ENCODE peak calls at places on chromosomes 2 and 18, in ten cellular contexts. One of them, this sample, is unnamed.

GRCh38 chr2:102449370-102449974 is 23.6 kb upstream of the SLC9A4 start:
- DNase-seq in CD8-positive, alpha-beta T cell: peak; percentile 57
- DNase-seq in sigmoid colon: no peak
- DNase-seq in body of pancreas: peak; percentile 22
- DNase-seq in transverse colon: peak; percentile 30
- DNase-seq in heart left ventricle: no peak
- DNase-seq in neuronal stem cell: no peak
- DNase-seq in prostate gland: peak; percentile 24
- DNase-seq in fibroblast of lung: peak; percentile 25
- DNase-seq in uterus: no peak
- DNase-seq in this sample: peak; percentile 16

GRCh38 chr2:68716539-68716938 is 18.1 kb upstream of the ARHGAP25 start:
- DNase-seq in CD8-positive, alpha-beta T cell: no peak
- DNase-seq in sigmoid colon: no peak
- DNase-seq in body of pancreas: no peak
- DNase-seq in transverse colon: no peak
- DNase-seq in heart left ventricle: no peak
- DNase-seq in neuronal stem cell: no peak
- DNase-seq in prostate gland: no peak
- DNase-seq in fibroblast of lung: no peak
- DNase-seq in uterus: no peak
- DNase-seq in this sample: no peak

GRCh38 chr2:12813166-12813565 is 96.4 kb downstream of the TRIB2 start:
- DNase-seq in CD8-positive, alpha-beta T cell: no peak
- DNase-seq in sigmoid colon: no peak
- DNase-seq in body of pancreas: no peak
- DNase-seq in transverse colon: no peak
- DNase-seq in heart left ventricle: no peak
- DNase-seq in neuronal stem cell: no peak
- DNase-seq in prostate gland: no peak
- DNase-seq in fibroblast of lung: peak; percentile 12
- DNase-seq in uterus: no peak
- DNase-seq in this sample: no peak

GRCh38 chr2:68751397-68752339 is 17.1 kb downstream of the ARHGAP25 start:
- DNase-seq in CD8-positive, alpha-beta T cell: peak; percentile 90
- DNase-seq in sigmoid colon: peak; percentile 92
- DNase-seq in body of pancreas: peak; percentile 92
- DNase-seq in transverse colon: peak; percentile 95
- DNase-seq in heart left ventricle: peak; percentile 89
- DNase-seq in neuronal stem cell: peak; percentile 79
- DNase-seq in prostate gland: peak; percentile 89
- DNase-seq in fibroblast of lung: peak; percentile 78
- DNase-seq in uterus: peak; percentile 89
- DNase-seq in this sample: peak; percentile 84

GRCh38 chr2:26438526-26438925 is 36.8 kb downstream of the DRC1 start:
- DNase-seq in CD8-positive, alpha-beta T cell: no peak
- DNase-seq in sigmoid colon: no peak
- DNase-seq in body of pancreas: no peak
- DNase-seq in transverse colon: no peak
- DNase-seq in heart left ventricle: no peak
- DNase-seq in neuronal stem cell: no peak
- DNase-seq in prostate gland: no peak
- DNase-seq in fibroblast of lung: peak; percentile 69
- DNase-seq in uterus: no peak
- DNase-seq in this sample: no peak

GRCh38 chr2:15159751-15160177 is 401.4 kb downstream of the NBAS start:
- DNase-seq in CD8-positive, alpha-beta T cell: no peak
- DNase-seq in sigmoid colon: no peak
- DNase-seq in body of pancreas: no peak
- DNase-seq in transverse colon: no peak
- DNase-seq in heart left ventricle: no peak
- DNase-seq in neuronal stem cell: no peak
- DNase-seq in prostate gland: no peak
- DNase-seq in fibroblast of lung: peak; percentile 63
- DNase-seq in uterus: no peak
- DNase-seq in this sample: no peak

GRCh38 chr2:16665746-16666452 is at the start of gene CYRIA:
- DNase-seq in CD8-positive, alpha-beta T cell: peak; percentile 34
- DNase-seq in sigmoid colon: peak; percentile 81
- DNase-seq in body of pancreas: peak; percentile 60
- DNase-seq in transverse colon: peak; percentile 77
- DNase-seq in heart left ventricle: peak; percentile 58
- DNase-seq in neuronal stem cell: peak; percentile 46
- DNase-seq in prostate gland: peak; percentile 59
- DNase-seq in fibroblast of lung: peak; percentile 36
- DNase-seq in uterus: peak; percentile 51
- DNase-seq in this sample: peak; percentile 42

GRCh38 chr2:24731040-24731439 is 62.2 kb downstream of the PTRHD1 start:
- DNase-seq in CD8-positive, alpha-beta T cell: no peak
- DNase-seq in sigmoid colon: no peak
- DNase-seq in body of pancreas: no peak
- DNase-seq in transverse colon: no peak
- DNase-seq in heart left ventricle: no peak
- DNase-seq in neuronal stem cell: no peak
- DNase-seq in prostate gland: no peak
- DNase-seq in fibroblast of lung: no peak
- DNase-seq in uterus: no peak
- DNase-seq in this sample: no peak

GRCh38 chr2:232323328-232323650 is 55.3 kb upstream of the ALPP start:
- DNase-seq in CD8-positive, alpha-beta T cell: no peak
- DNase-seq in sigmoid colon: peak; percentile 42
- DNase-seq in body of pancreas: no peak
- DNase-seq in transverse colon: no peak
- DNase-seq in heart left ventricle: no peak
- DNase-seq in neuronal stem cell: no peak
- DNase-seq in prostate gland: no peak
- DNase-seq in fibroblast of lung: no peak
- DNase-seq in uterus: no peak
- DNase-seq in this sample: no peak

GRCh38 chr2:237130562-237131421 is 45.1 kb downstream of the COPS8 start:
- DNase-seq in CD8-positive, alpha-beta T cell: no peak
- DNase-seq in sigmoid colon: no peak
- DNase-seq in body of pancreas: no peak
- DNase-seq in transverse colon: no peak
- DNase-seq in heart left ventricle: no peak
- DNase-seq in neuronal stem cell: no peak
- DNase-seq in prostate gland: no peak
- DNase-seq in fibroblast of lung: no peak
- DNase-seq in uterus: no peak
- DNase-seq in this sample: no peak

GRCh38 chr2:221780281-221780688 is 208.2 kb upstream of the EPHA4 start:
- DNase-seq in CD8-positive, alpha-beta T cell: no peak
- DNase-seq in sigmoid colon: no peak
- DNase-seq in body of pancreas: no peak
- DNase-seq in transverse colon: no peak
- DNase-seq in heart left ventricle: no peak
- DNase-seq in neuronal stem cell: peak; percentile 26
- DNase-seq in prostate gland: no peak
- DNase-seq in fibroblast of lung: peak; percentile 84
- DNase-seq in uterus: no peak
- DNase-seq in this sample: no peak

GRCh38 chr2:170465241-170465640 is 249.9 kb upstream of the SP5 start:
- DNase-seq in CD8-positive, alpha-beta T cell: no peak
- DNase-seq in sigmoid colon: no peak
- DNase-seq in body of pancreas: no peak
- DNase-seq in transverse colon: no peak
- DNase-seq in heart left ventricle: no peak
- DNase-seq in neuronal stem cell: no peak
- DNase-seq in prostate gland: no peak
- DNase-seq in fibroblast of lung: peak; percentile 2
- DNase-seq in uterus: no peak
- DNase-seq in this sample: no peak

GRCh38 chr18:79488311-79489047 is 92.7 kb downstream of the NFATC1 start:
- DNase-seq in CD8-positive, alpha-beta T cell: no peak
- DNase-seq in sigmoid colon: no peak
- DNase-seq in body of pancreas: no peak
- DNase-seq in transverse colon: no peak
- DNase-seq in heart left ventricle: peak; percentile 19
- DNase-seq in neuronal stem cell: no peak
- DNase-seq in prostate gland: no peak
- DNase-seq in fibroblast of lung: no peak
- DNase-seq in uterus: no peak
- DNase-seq in this sample: no peak
- H3K4me3 ChIP-seq in CD8-positive, alpha-beta T cell: no peak overlapping the region
- H3K4me3 ChIP-seq in sigmoid colon: no peak overlapping the region
- H3K4me3 ChIP-seq in body of pancreas: no peak overlapping the region
- H3K4me3 ChIP-seq in transverse colon: no peak overlapping the region
- H3K4me3 ChIP-seq in heart left ventricle: no peak overlapping the region
- H3K4me3 ChIP-seq in neuronal stem cell: no peak overlapping the region
- H3K4me3 ChIP-seq in prostate gland: no peak overlapping the region
- H3K4me3 ChIP-seq in fibroblast of lung: no peak overlapping the region
- H3K4me3 ChIP-seq in uterus: no peak overlapping the region
- H3K4me3 ChIP-seq in this sample: no peak overlapping the region

DNA sequence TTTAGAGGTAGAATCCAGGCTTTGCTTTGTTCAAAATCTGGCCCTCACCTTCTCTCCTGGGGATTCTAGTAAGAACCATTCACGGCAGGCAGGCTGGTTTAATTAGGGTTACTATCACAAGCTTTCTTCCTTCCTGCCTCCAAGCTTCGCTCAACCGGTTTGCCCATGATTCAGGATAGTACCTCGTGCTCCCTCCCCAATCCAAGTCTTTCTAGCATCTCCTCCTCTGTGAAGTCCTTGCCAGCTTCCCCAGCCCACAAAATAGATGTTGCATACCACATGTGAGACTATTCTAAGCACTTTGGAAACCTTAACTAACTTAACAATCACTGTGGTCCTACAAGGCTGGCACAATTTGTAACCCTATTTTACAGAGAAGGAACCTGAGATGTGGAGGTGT is 135.1 kb downstream of the SOCS6 start:
- DNase-seq in CD8-positive, alpha-beta T cell: no peak
- DNase-seq in sigmoid colon: no peak
- DNase-seq in body of pancreas: no peak
- DNase-seq in transverse colon: peak; percentile 26
- DNase-seq in heart left ventricle: no peak
- DNase-seq in neuronal stem cell: no peak
- DNase-seq in prostate gland: peak; percentile 63
- DNase-seq in fibroblast of lung: peak; percentile 71
- DNase-seq in uterus: no peak
- DNase-seq in this sample: no peak
- H3K4me1 ChIP-seq in CD8-positive, alpha-beta T cell: no peaks in the 10 kb centered on the region
- H3K4me1 ChIP-seq in sigmoid colon: no peaks in the 10 kb centered on the region
- H3K4me1 ChIP-seq in body of pancreas: no peaks in the 10 kb centered on the region
- H3K4me1 ChIP-seq in transverse colon: peaks cover 23% of the 10 kb centered on the region
- H3K4me1 ChIP-seq in heart left ventricle: peaks cover 5% of the 10 kb centered on the region
- H3K4me1 ChIP-seq in neuronal stem cell: no peaks in the 10 kb centered on the region
- H3K4me1 ChIP-seq in prostate gland: no peaks in the 10 kb centered on the region
- H3K4me1 ChIP-seq in fibroblast of lung: peaks cover 24% of the 10 kb centered on the region
- H3K4me1 ChIP-seq in uterus: no peaks in the 10 kb centered on the region
- H3K4me1 ChIP-seq in this sample: no peaks in the 10 kb centered on the region

GRCh38 chr2:22855761-22856184 is 529.2 kb upstream of the KLHL29 start:
- DNase-seq in CD8-positive, alpha-beta T cell: no peak
- DNase-seq in sigmoid colon: no peak
- DNase-seq in body of pancreas: no peak
- DNase-seq in transverse colon: no peak
- DNase-seq in heart left ventricle: no peak
- DNase-seq in neuronal stem cell: no peak
- DNase-seq in prostate gland: no peak
- DNase-seq in fibroblast of lung: no peak
- DNase-seq in uterus: no peak
- DNase-seq in this sample: no peak

GRCh38 chr2:22850310-22850709 is 534.7 kb upstream of the KLHL29 start:
- DNase-seq in CD8-positive, alpha-beta T cell: no peak
- DNase-seq in sigmoid colon: no peak
- DNase-seq in body of pancreas: no peak
- DNase-seq in transverse colon: no peak
- DNase-seq in heart left ventricle: no peak
- DNase-seq in neuronal stem cell: no peak
- DNase-seq in prostate gland: no peak
- DNase-seq in fibroblast of lung: no peak
- DNase-seq in uterus: no peak
- DNase-seq in this sample: no peak

GRCh38 chr2:22855081-22855480 is 529.9 kb upstream of the KLHL29 start:
- DNase-seq in CD8-positive, alpha-beta T cell: no peak
- DNase-seq in sigmoid colon: no peak
- DNase-seq in body of pancreas: no peak
- DNase-seq in transverse colon: no peak
- DNase-seq in heart left ventricle: no peak
- DNase-seq in neuronal stem cell: no peak
- DNase-seq in prostate gland: no peak
- DNase-seq in fibroblast of lung: no peak
- DNase-seq in uterus: no peak
- DNase-seq in this sample: no peak

DNA sequence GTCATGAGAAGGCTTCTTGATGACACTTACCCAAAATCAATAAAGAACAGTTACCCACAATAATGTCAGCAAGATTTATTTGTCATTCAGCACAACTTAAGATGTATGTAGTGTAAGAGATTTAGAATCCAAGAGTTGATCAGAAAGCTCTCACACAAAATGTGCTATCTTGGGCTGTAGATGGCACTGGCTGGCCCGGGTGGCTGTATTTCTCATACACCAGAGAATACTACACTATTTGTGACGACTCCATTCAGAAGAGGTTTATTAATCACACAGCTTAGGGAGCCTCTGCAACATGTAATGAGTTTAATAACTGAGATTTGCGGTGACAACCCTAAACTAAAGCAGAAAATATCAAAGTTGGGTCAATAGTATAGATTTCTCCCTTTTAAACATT is 530.4 kb upstream of the KLHL29 start:
- DNase-seq in CD8-positive, alpha-beta T cell: no peak
- DNase-seq in sigmoid colon: no peak
- DNase-seq in body of pancreas: no peak
- DNase-seq in transverse colon: no peak
- DNase-seq in heart left ventricle: no peak
- DNase-seq in neuronal stem cell: no peak
- DNase-seq in prostate gland: no peak
- DNase-seq in fibroblast of lung: no peak
- DNase-seq in uterus: no peak
- DNase-seq in this sample: no peak
- H3K27ac ChIP-seq in CD8-positive, alpha-beta T cell: no peak overlapping the region
- H3K27ac ChIP-seq in sigmoid colon: no peak overlapping the region
- H3K27ac ChIP-seq in body of pancreas: no peak overlapping the region
- H3K27ac ChIP-seq in transverse colon: no peak overlapping the region
- H3K27ac ChIP-seq in heart left ventricle: no peak overlapping the region
- H3K27ac ChIP-seq in neuronal stem cell: no peak overlapping the region
- H3K27ac ChIP-seq in prostate gland: no peak overlapping the region
- H3K27ac ChIP-seq in fibroblast of lung: no peak overlapping the region
- H3K27ac ChIP-seq in uterus: no peak overlapping the region
- H3K27ac ChIP-seq in this sample: no peak overlapping the region

DNA sequence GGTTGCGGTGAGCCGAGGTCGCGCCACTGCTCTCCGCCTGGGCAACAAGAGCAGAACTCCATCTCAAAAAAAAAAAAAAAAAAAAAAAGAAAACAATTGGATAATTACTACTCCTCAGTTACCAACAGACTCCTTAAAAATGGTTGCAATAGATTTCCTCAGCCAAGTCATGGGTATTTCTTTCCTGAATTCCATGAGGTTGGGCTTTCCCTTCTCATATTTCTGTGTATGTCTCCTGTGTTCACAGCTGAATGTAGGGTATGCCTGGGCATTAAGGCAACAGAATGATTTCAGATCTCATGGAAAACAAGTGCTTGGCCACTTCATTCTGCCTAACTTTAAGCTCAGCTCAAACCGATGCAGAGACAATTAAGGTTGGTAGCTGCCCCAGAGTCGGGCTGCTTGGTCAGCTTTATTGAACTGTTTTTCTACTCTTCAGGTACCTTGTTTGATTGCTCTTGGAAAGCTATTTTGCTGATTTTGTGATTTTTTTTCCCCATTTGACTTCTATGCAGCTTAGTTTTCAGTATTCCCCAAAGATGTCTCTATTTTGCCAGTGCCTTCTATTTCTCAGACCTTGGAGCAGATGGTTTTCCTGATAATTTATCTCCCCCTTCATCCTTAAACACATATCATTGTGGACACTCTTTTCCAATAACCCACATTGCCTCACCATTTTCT is 24.8 kb downstream of the KIF5C start:
- DNase-seq in CD8-positive, alpha-beta T cell: no peak
- DNase-seq in sigmoid colon: no peak
- DNase-seq in body of pancreas: no peak
- DNase-seq in transverse colon: no peak
- DNase-seq in heart left ventricle: no peak
- DNase-seq in neuronal stem cell: no peak
- DNase-seq in prostate gland: no peak
- DNase-seq in fibroblast of lung: no peak
- DNase-seq in uterus: no peak
- DNase-seq in this sample: no peak
- H3K4me3 ChIP-seq in CD8-positive, alpha-beta T cell: no peak overlapping the region
- H3K4me3 ChIP-seq in sigmoid colon: no peak overlapping the region
- H3K4me3 ChIP-seq in body of pancreas: no peak overlapping the region
- H3K4me3 ChIP-seq in transverse colon: no peak overlapping the region
- H3K4me3 ChIP-seq in heart left ventricle: no peak overlapping the region
- H3K4me3 ChIP-seq in neuronal stem cell: no peak overlapping the region
- H3K4me3 ChIP-seq in prostate gland: no peak overlapping the region
- H3K4me3 ChIP-seq in fibroblast of lung: no peak overlapping the region
- H3K4me3 ChIP-seq in uterus: no peak overlapping the region
- H3K4me3 ChIP-seq in this sample: no peak overlapping the region

This sample was measured in naive thymus-derived CD4-positive, alpha-beta T cell.